ENCODE peak calls at places on chromosomes 11 and 22, in six cellular contexts. S is psoas muscle, T is neural crest cell, R is HepG2, B is COR-L47, H is midbrain. D is an unnamed sample.

GRCh38 chr11:111531156-111531555 is 9.4 kb upstream of the LAYN start:
- DNase-seq in B (no peak), H (peak), T (no peak), S (no peak), R (no peak), D (peak)

GRCh38 chr22:25508161-25508560 is 56.3 kb upstream of the GRK3 start:
- DNase-seq in B (no peak), T (no peak), R (no peak), S (no peak), H (no peak), D (no peak)

GRCh38 chr11:120612363-120613263 is 101.1 kb downstream of the GRIK4 start:
- DNase-seq in R (peak), H (no peak), B (no peak), T (no peak), S (no peak), D (no peak)

GRCh38 chr22:37193629-37194191 is 5.7 kb upstream of the C1QTNF6 start:
- DNase-seq in B (no peak), S (peak), R (peak), T (no peak), H (peak), D (peak)

GRCh38 chr11:78101073-78101472 is 21.4 kb upstream of the NDUFC2 start:
- DNase-seq in B (no peak), H (no peak), R (peak), S (no peak), T (no peak), D (no peak)

GRCh38 chr22:50144005-50144614 is 26.4 kb upstream of the PANX2 start:
- DNase-seq in T (no peak), S (no peak), H (no peak), R (no peak), B (no peak), D (no peak)

GRCh38 chr11:5159806-5160205 is 5.2 kb upstream of the OR52A1 start:
- DNase-seq in H (no peak), S (no peak), B (no peak), T (no peak), R (no peak), D (no peak)

GRCh38 chr11:60765355-60765754 is 8.7 kb downstream of the MS4A15 start:
- DNase-seq in H (no peak), S (no peak), B (no peak), R (no peak), T (no peak), D (no peak)

GRCh38 chr11:65208785-65209710 is 27.3 kb downstream of the CAPN1 start:
- DNase-seq in H (no peak), R (no peak), B (no peak), T (no peak), S (no peak), D (no peak)

GRCh38 chr11:22466351-22466750 is 128.2 kb downstream of the SLC17A6 start:
- DNase-seq in R (no peak), H (no peak), S (no peak), T (no peak), B (no peak), D (no peak)

GRCh38 chr11:35375332-35376125 is 43.8 kb downstream of the SLC1A2 start:
- DNase-seq in R (no peak), S (no peak), B (no peak), T (no peak), H (no peak), D (no peak)

GRCh38 chr11:43930868-43931716 is 11.3 kb upstream of the C11orf96 start:
- DNase-seq in H (no peak), B (no peak), T (no peak), S (no peak), R (no peak), D (no peak)

GRCh38 chr11:11476499-11476898 is 123.4 kb upstream of the CSNK2A3 start:
- DNase-seq in S (no peak), R (no peak), T (no peak), B (no peak), H (no peak), D (no peak)

GRCh38 chr11:2655320-2655719 is 44.5 kb downstream of the KCNQ1OT1 start:
- DNase-seq in B (no peak), T (no peak), S (no peak), H (no peak), R (no peak), D (no peak)

GRCh38 chr11:83827940-83828554 is 541.9 kb upstream of the CCDC90B start:
- DNase-seq in S (no peak), R (peak), H (peak), T (peak), B (peak), D (peak)

GRCh38 chr22:30782613-30783012 is 87.9 kb downstream of the OSBP2 start:
- DNase-seq in T (no peak), S (no peak), R (peak), B (no peak), H (no peak), D (no peak)

D was measured in Ammon's horn.